ENCODE peak calls at places on chromosomes 2 and 18, in four cellular contexts. G, T, V and U are unnamed samples. For H3K4me1, the result is how much of the 10 kb centered on the place peaks cover.

GRCh38 chr2:220847587-220847986 is 724.5 kb downstream of the EPHA4 start:
- DNase-seq in G (no peak), T (no peak), V (no peak), U (no peak)

GRCh38 chr2:241865957-241866858 is 3.3 kb upstream of the RTP5 start:
- DNase-seq in G (peak), T (peak), V (no peak), U (peak)

GRCh38 chr2:88549616-88550292 is 77.5 kb downstream of the EIF2AK3 start:
- DNase-seq in G (peak), T (no peak), V (no peak), U (peak)

GRCh38 chr2:61318553-61318952 is 152.3 kb downstream of the USP34 start:
- DNase-seq in G (no peak), T (no peak), V (no peak), U (no peak)

GRCh38 chr2:206971805-206972204 is 32.5 kb downstream of the CPO start:
- DNase-seq in G (no peak), T (no peak), V (no peak), U (no peak)

GRCh38 chr2:180992994-180993393 is 12.6 kb downstream of the UBE2E3 start:
- DNase-seq in G (no peak), T (no peak), V (no peak), U (no peak)

GRCh38 chr2:9424447-9425164 is 1.2 kb downstream of the CPSF3 start:
- DNase-seq in G (no peak), T (no peak), V (no peak), U (no peak)

GRCh38 chr2:189483571-189484415 is 42.5 kb downstream of the WDR75 start:
- DNase-seq in G (no peak), T (no peak), V (no peak), U (no peak)

GRCh38 chr2:114040816-114041215 is 150.9 kb downstream of the ACTR3 start:
- DNase-seq in G (no peak), T (no peak), V (no peak), U (no peak)

GRCh38 chr2:44083054-44083453 is 85.6 kb upstream of the PPM1B start:
- DNase-seq in G (no peak), T (no peak), V (no peak), U (no peak)

GRCh38 chr2:199692489-199692888 is 158.5 kb downstream of the FTCDNL1 start:
- DNase-seq in G (no peak), T (no peak), V (peak), U (no peak)

GRCh38 chr2:16709769-16710168 is 44.1 kb upstream of the CYRIA start:
- DNase-seq in G (no peak), T (no peak), V (no peak), U (no peak)

GRCh38 chr2:68151037-68151436 is 6.7 kb upstream of the PNO1 start:
- DNase-seq in G (no peak), T (peak), V (no peak), U (no peak)

GRCh38 chr2:36371963-36372391 is 16.4 kb downstream of the CRIM1 start:
- DNase-seq in G (no peak), T (peak), V (peak), U (peak)

GRCh38 chr18:76572517-76573247 is 77.6 kb upstream of the ZNF516 start:
- DNase-seq in G (peak), T (no peak), V (peak), U (no peak)

GRCh38 chr2:221337957-221338685 is 234.0 kb downstream of the EPHA4 start:
- DNase-seq in G (no peak), T (no peak), V (no peak), U (no peak)

GRCh38 chr2:14634885-14635871 is 2.7 kb downstream of the LRATD1 start:
- DNase-seq in G (peak), T (peak), V (no peak), U (peak)

GRCh38 chr2:127118467-127118866 is 11.5 kb upstream of the BIN1 start:
- DNase-seq in G (peak), T (no peak), V (no peak), U (no peak)

GRCh38 chr2:12052771-12053170 is 306.3 kb downstream of the LPIN1 start:
- DNase-seq in G (no peak), T (no peak), V (no peak), U (no peak)

GRCh38 chr2:12048551-12048950 is 302.1 kb downstream of the LPIN1 start:
- DNase-seq in G (peak), T (peak), V (no peak), U (peak)

GRCh38 chr2:12050381-12050780 is 303.9 kb downstream of the LPIN1 start:
- DNase-seq in G (no peak), T (no peak), V (peak), U (no peak)

GRCh38 chr2:12055219-12055618 is 308.8 kb downstream of the LPIN1 start:
- DNase-seq in G (no peak), T (no peak), V (no peak), U (no peak)

GRCh38 chr2:12051831-12052230 is 305.4 kb downstream of the LPIN1 start:
- DNase-seq in G (no peak), T (no peak), V (no peak), U (no peak)
- TF ChIP-seq EZH2 in G (no peak), T (no peak), V (no peak), U (no peak)

DNA sequence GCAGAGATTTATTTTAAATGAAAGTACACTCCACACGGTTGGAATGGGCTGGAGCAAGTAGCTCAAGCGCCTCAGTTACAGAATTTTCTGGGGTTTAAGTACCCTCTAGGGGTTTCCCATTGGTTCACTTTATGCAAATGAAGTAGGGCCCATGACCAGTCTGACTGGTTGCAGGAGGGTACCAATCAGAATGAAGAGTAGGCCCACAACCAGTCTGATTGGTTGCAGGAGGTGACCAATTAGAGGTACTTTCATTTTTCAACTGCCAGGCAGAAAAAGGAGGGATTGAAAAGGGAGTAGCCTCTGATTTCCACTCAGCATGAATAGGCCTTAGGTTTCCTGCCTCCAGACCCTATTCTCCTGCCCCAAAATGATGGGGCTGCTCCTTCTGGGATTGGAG is 210.3 kb downstream of the SH3BP4 start:
- DNase-seq in G (no peak), T (no peak), V (no peak), U (no peak)
- H2AFZ ChIP-seq in G (no peak), T (no peak), V (no peak), U (no peak)

DNA sequence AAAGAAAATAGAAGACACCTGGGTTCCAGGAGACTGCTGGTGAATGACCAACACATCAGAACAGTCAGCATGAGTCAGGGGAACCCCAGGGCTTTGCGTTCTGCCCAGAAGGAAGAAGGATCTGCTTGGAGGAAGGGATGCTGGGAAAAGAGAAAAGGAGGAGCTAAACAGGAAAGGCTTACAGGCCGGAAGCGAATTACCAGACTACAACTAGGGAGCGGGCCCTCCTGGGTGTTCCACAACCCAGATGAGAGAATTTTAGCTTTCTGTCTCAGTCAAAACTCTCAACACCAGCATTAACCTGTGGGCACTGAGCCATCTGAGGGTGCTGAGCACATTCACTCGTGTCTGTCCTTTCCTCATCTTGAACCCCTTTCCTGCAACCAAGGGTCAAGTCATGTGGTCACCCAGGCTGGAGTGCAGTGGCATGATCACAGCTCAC is 19.2 kb downstream of the CDC42EP3 start:
- DNase-seq in G (no peak), T (peak), V (no peak), U (no peak)
- H3K4me1 ChIP-seq in G (under half), T (half or more), V (under half), U (under half)

GRCh38 chr2:176083796-176084261 is at the start of gene EVX2:
- DNase-seq in G (peak), T (no peak), V (no peak), U (peak)
- TF ChIP-seq EZH2 in G (no peak), T (no peak), V (no peak), U (peak)

GRCh38 chr2:74816540-74817331 is 17.2 kb upstream of the HK2 start:
- DNase-seq in G (peak), T (no peak), V (peak), U (no peak)
- H2AFZ ChIP-seq in G (peak), T (no peak), V (no peak), U (peak)

GRCh38 chr2:205879362-205879761 is 197.1 kb downstream of the NRP2 start:
- DNase-seq in G (no peak), T (no peak), V (no peak), U (no peak)
- H3K4me1 ChIP-seq in G (under half), T (under half), V (under half), U (under half)

DNA sequence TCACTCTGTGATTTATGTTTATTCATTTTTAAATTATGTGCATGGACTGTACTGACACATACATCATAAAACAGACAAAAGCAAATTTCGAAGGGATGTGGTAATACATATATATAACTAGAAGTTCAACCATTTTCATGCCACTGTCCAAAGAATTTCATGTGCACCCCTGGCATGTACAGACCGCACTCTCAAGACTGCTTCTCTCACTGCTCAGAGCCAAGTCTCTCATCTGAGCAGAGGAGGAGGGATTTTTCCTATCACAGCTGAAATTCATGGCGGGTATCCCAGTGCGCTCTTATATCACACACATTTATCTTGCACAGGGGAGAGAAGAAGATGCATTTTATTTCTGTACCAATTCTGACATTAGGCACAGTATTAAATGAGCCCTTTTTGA is 5.9 kb downstream of the TMEM178A start:
- DNase-seq in G (no peak), T (no peak), V (no peak), U (no peak)
- TF ChIP-seq EZH2 in G (no peak), T (no peak), V (no peak), U (no peak)